ENCODE peak calls at places on chromosomes 13 and 19, in six cellular contexts. P, O, Z, R, U and N are unnamed samples.
A peak's percentile ranks its signal among the peaks of the same experiment; 100 is the strongest.

GRCh38 chr19:14467816-14468215 is 7.3 kb downstream of the PTGER1 start:
- DNase-seq in U (no peak), R (no peak), Z (no peak), O (no peak), P (no peak), N (no peak)

GRCh38 chr19:19642506-19643157 is 825 bp downstream of the GMIP start:
- DNase-seq in Z (no peak), R (no peak), O (peak; percentile 60), U (no peak), P (no peak), N (peak; percentile 63)

GRCh38 chr19:48506138-48506733 is 5.4 kb downstream of the LMTK3 start:
- DNase-seq in U (no peak), Z (no peak), R (no peak), O (no peak), P (no peak), N (peak; percentile 61)

GRCh38 chr19:46125447-46125846 is 959 bp upstream of the IGFL3 start:
- DNase-seq in Z (no peak), R (no peak), U (no peak), O (no peak), P (peak; percentile 23), N (no peak)

GRCh38 chr19:31348416-31349159 is 648 bp downstream of the TSHZ3 start:
- DNase-seq in U (peak; percentile 84), Z (no peak), P (no peak), R (no peak), O (no peak), N (no peak)

GRCh38 chr13:33126909-33127607 is 110.8 kb downstream of the KL start:
- DNase-seq in O (no peak), P (no peak), Z (no peak), R (no peak), U (no peak), N (peak; percentile 14)

GRCh38 chr19:39325778-39326680 is 5.4 kb upstream of the LRFN1 start:
- DNase-seq in Z (no peak), O (no peak), R (no peak), U (no peak), P (no peak), N (no peak)

GRCh38 chr13:34035676-34036325 is 217.9 kb downstream of the RFC3 start:
- DNase-seq in R (no peak), P (no peak), O (no peak), U (no peak), Z (no peak), N (no peak)

GRCh38 chr19:58367698-58368454 is 5.3 kb upstream of the ZNF497 start:
- DNase-seq in O (no peak), Z (no peak), R (no peak), P (no peak), U (no peak), N (no peak)

GRCh38 chr13:80237646-80238045 is 103.3 kb downstream of the SPRY2 start:
- DNase-seq in O (no peak), Z (no peak), R (no peak), P (no peak), U (no peak), N (no peak)

GRCh38 chr19:50817941-50818858 is 5.4 kb downstream of the KLK1 start:
- DNase-seq in U (no peak), Z (no peak), P (no peak), O (no peak), R (peak; percentile 19), N (no peak)

GRCh38 chr19:29499261-29499920 is 26.4 kb upstream of the VSTM2B start:
- DNase-seq in Z (no peak), P (no peak), R (no peak), U (peak; percentile 30), O (no peak), N (no peak)

GRCh38 chr13:89568746-89569145 is 1778.7 kb upstream of the MIR17HG start:
- DNase-seq in O (no peak), Z (no peak), R (no peak), P (no peak), U (no peak), N (no peak)